ENCODE peak calls at places on chromosomes 13 and 19, in six cellular contexts. J is A549, X is mesendoderm, I is psoas muscle, O is WERI-Rb-1, E is IMR-90. A is an unnamed sample.

GRCh38 chr19:33883869-33884519 is 87.3 kb downstream of the KCTD15 start:
- DNase-seq in E (no peak), O (no peak), J (no peak), I (no peak), X (peak), A (no peak)

GRCh38 chr19:56687036-56687435 is 15.5 kb upstream of the ZNF835 start:
- DNase-seq in I (no peak), O (no peak), J (no peak), X (no peak), E (no peak), A (no peak)

GRCh38 chr19:34676697-34677385 is at the start of gene SCGB2B2:
- DNase-seq in I (no peak), O (peak), J (peak), E (no peak), X (no peak), A (no peak)

GRCh38 chr13:22082030-22082429 is 411.2 kb downstream of the FGF9 start:
- DNase-seq in O (no peak), E (no peak), I (no peak), J (no peak), X (no peak), A (no peak)

GRCh38 chr19:38145627-38146026 is 78.4 kb downstream of the DPF1 start:
- DNase-seq in I (no peak), J (no peak), O (no peak), E (no peak), X (no peak), A (no peak)

GRCh38 chr19:15672580-15673175 is at the start of gene CYP4F12:
- DNase-seq in I (peak), O (no peak), E (no peak), X (no peak), J (peak), A (peak)

GRCh38 chr19:51689751-51690358 is 3.3 kb upstream of the SPACA6 start:
- DNase-seq in J (peak), O (peak), I (peak), X (peak), E (no peak), A (peak)

GRCh38 chr19:33133438-33134031 is 1.6 kb downstream of the WDR88 start:
- DNase-seq in O (no peak), E (no peak), X (peak), J (no peak), I (no peak), A (no peak)

GRCh38 chr19:8324186-8325050 is 3.1 kb downstream of the RPS28 start:
- DNase-seq in O (no peak), E (no peak), J (no peak), I (no peak), X (no peak), A (no peak)

GRCh38 chr13:51827254-51827653 is 17.7 kb downstream of the TMEM272 start:
- DNase-seq in J (no peak), O (no peak), X (no peak), E (no peak), I (no peak), A (no peak)

GRCh38 chr19:41537789-41538188 is 38.2 kb upstream of the CEACAM21 start:
- DNase-seq in X (peak), E (peak), O (no peak), J (no peak), I (no peak), A (no peak)

GRCh38 chr13:113930711-113931637 is 42.9 kb downstream of the C13orf46 start:
- DNase-seq in J (no peak), O (peak), E (no peak), I (no peak), X (no peak), A (no peak)

GRCh38 chr19:13781547-13781946 is 7.3 kb downstream of the C19orf53 start:
- DNase-seq in O (peak), J (no peak), E (peak), X (peak), I (peak), A (peak)

GRCh38 chr19:38039966-38040365 is 133.0 kb downstream of the SIPA1L3 start:
- DNase-seq in I (no peak), J (peak), O (no peak), X (no peak), E (peak), A (no peak)

GRCh38 chr19:3959766-3960131 is 11.2 kb downstream of the DAPK3 start:
- DNase-seq in J (no peak), I (no peak), X (no peak), E (no peak), O (no peak), A (no peak)

GRCh38 chr13:29702912-29703351 is 107.4 kb upstream of the SLC7A1 start:
- DNase-seq in O (no peak), I (peak), E (peak), X (peak), J (no peak), A (no peak)

GRCh38 chr13:80441968-80442367 is 101.0 kb upstream of the SPRY2 start:
- DNase-seq in O (no peak), X (no peak), I (no peak), J (no peak), E (no peak), A (no peak)

GRCh38 chr13:41547253-41548000 is 90.1 kb downstream of the RGCC start:
- DNase-seq in O (no peak), J (no peak), X (no peak), I (peak), E (no peak), A (no peak)

GRCh38 chr13:84844473-84844872 is 954.7 kb downstream of the SLITRK6 start:
- DNase-seq in E (no peak), O (no peak), X (peak), I (no peak), J (peak), A (no peak)

GRCh38 chr19:2820112-2820702 is 539 bp downstream of the ZNF554 start:
- DNase-seq in O (no peak), X (peak), J (no peak), E (no peak), I (no peak), A (no peak)

GRCh38 chr19:11202488-11203193 is 5.3 kb upstream of the KANK2 start:
- DNase-seq in I (no peak), E (no peak), O (peak), X (no peak), J (no peak), A (no peak)

GRCh38 chr19:30439271-30439750 is 67.1 kb downstream of the ZNF536 start:
- DNase-seq in I (no peak), J (no peak), X (no peak), E (no peak), O (no peak), A (no peak)

GRCh38 chr19:16206046-16206605 is 8.4 kb downstream of the AP1M1 start:
- DNase-seq in I (no peak), O (no peak), X (no peak), E (no peak), J (no peak), A (no peak)

GRCh38 chr13:24627090-24627714 is 53.0 kb upstream of the ATP12A start:
- DNase-seq in E (no peak), O (peak), X (peak), J (peak), I (no peak), A (no peak)

GRCh38 chr13:90414691-90415596 is 932.5 kb upstream of the MIR17HG start:
- DNase-seq in J (peak), I (no peak), X (peak), E (peak), O (no peak), A (no peak)

GRCh38 chr19:17495639-17496265 is 15.7 kb upstream of the PGLS start:
- DNase-seq in X (no peak), I (no peak), E (no peak), O (no peak), J (no peak), A (no peak)

GRCh38 chr13:53885997-53886396 is 857.4 kb downstream of the OLFM4 start:
- DNase-seq in X (no peak), E (no peak), O (no peak), I (no peak), J (no peak), A (no peak)

DNA sequence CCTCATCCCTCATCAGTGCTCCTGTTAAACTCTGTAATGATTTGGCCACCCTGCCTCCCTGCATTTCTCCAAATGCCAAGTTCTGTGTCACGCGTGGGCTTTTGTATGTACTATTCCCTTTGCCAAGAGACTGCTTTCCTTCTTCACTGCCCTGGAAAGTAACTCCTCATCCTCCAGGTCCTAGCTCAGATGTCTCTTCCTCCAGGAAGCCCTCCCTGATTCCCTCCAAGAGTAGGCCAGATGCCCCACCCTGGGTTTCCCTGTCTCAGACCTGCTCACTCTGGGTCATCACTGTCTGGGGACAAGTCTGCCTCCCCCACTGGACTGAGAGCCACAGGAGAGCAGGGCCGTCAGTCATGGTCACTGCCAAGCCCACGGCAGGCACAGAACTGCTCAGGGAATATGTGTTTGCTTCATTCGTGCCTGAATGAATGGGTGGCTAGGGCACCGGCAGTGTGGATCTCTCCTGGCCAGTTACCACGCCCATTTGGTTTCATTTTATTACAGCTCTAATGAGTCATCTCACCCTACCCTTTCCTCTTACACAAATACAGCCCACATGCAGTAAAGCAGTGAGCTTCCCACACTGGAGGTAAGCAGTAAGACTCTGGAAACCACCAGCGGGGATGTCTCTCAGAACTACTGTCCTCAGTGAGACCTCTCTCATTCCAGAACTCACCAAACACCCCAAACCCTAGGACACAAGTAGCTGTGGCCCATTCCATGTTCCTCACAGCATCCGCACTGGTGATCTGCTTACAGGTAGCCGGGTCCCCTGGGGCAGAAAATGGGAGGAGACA is 12.1 kb upstream of the GPR4 start:
- DNase-seq in X (no peak), I (no peak), J (peak), O (no peak), E (peak), A (no peak)
- H3K27ac ChIP-seq in X (no peak), I (peak), J (peak), O (no peak), E (no peak), A (no peak)

GRCh38 chr19:6676288-6676687 is 6.3 kb upstream of the TNFSF14 start:
- DNase-seq in J (no peak), O (no peak), X (no peak), I (no peak), E (no peak), A (no peak)

GRCh38 chr19:6672693-6673290 is 2.8 kb upstream of the TNFSF14 start:
- DNase-seq in X (no peak), O (no peak), I (no peak), E (no peak), J (no peak), A (no peak)

GRCh38 chr19:6671960-6672359 is 2.0 kb upstream of the TNFSF14 start:
- DNase-seq in E (no peak), X (no peak), I (no peak), J (no peak), O (no peak), A (no peak)

GRCh38 chr19:6677495-6677894 is 7.5 kb upstream of the TNFSF14 start:
- DNase-seq in E (no peak), O (no peak), J (no peak), X (no peak), I (no peak), A (no peak)

DNA sequence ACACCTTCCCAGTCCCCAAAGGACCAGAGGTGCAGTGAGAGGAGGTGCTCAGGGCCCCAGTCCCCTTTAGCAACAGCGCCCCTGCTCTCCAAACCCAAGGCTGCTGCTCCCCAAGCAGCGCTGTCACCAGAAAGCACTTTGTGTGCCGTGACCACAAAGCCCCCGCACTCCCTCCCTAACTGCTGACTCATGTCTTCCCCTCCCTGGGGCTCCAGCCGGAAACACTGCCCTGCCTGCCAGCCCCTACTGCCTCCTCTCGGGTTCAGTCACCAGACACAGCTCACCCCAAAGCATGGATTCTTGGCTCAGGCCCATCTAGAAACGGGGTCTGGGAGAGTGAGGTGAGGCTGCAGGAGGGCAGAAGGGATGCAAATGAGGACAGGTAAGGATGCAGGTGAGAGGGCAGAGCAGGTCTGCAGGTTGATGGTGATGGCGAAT is 4.9 kb upstream of the TNFSF14 start:
- DNase-seq in O (no peak), E (peak), J (peak), I (peak), X (peak), A (peak)
- H3K27ac ChIP-seq in O (no peak), E (no peak), J (peak), I (no peak), X (no peak), A (peak)

GRCh38 chr19:49850221-49850486 is 805 bp upstream of the PTOV1 start:
- DNase-seq in E (no peak), X (no peak), O (no peak), J (no peak), I (no peak), A (peak)
- H3K27ac ChIP-seq in E (peak), X (no peak), O (peak), J (peak), I (peak), A (peak)

GRCh38 chr13:44967656-44968451 is 21.4 kb downstream of the NUFIP1 start:
- DNase-seq in I (no peak), E (peak), O (no peak), X (no peak), J (no peak), A (no peak)
- H3K27ac ChIP-seq in I (peak), E (no peak), O (no peak), X (no peak), J (peak), A (no peak)

GRCh38 chr19:31676271-31677004 is 327.2 kb upstream of the TSHZ3 start:
- DNase-seq in I (no peak), X (peak), J (peak), E (no peak), O (peak), A (no peak)

GRCh38 chr19:31678421-31678820 is 329.2 kb upstream of the TSHZ3 start:
- DNase-seq in E (no peak), I (no peak), J (no peak), O (no peak), X (no peak), A (no peak)

GRCh38 chr19:31674503-31675186 is 325.4 kb upstream of the TSHZ3 start:
- DNase-seq in J (no peak), X (no peak), E (peak), I (no peak), O (no peak), A (no peak)

GRCh38 chr19:31670931-31671330 is 321.7 kb upstream of the TSHZ3 start:
- DNase-seq in O (no peak), I (no peak), E (no peak), J (no peak), X (no peak), A (no peak)

DNA sequence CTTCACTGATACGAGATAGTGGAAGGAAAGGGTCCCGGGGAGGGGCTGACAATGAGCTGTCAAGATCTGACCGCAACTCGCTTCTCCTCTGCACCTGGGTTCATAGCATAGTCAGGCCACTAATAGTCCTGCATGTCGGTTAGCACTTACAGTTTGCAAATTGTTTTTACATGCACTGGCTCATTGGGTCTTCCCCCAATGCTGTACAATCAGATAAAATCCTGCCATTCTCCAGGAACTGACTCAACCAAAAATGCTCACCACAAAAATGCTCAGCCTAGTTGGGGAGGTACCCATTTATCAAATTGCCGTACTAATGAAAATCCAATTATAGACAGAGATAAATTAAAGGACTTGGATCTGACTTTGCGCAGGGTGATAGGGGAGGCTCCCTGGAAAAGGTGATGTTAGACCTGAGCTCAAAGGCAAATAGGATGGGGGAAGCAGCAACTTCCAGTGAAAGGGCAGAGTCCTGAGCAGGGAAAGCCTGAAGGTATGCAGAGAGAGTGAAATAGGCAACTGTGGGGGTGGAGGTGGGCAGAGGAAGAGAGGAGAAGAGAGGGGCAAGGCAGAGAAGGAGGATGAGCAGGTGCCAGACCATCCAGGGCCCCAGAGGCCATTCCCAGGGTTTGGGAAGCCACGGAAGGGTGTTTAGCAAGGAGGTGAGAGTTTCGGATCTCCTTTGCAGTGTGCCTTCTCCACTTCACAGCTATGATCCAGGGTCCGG is 326.1 kb upstream of the TSHZ3 start:
- DNase-seq in I (no peak), J (no peak), O (no peak), E (peak), X (no peak), A (no peak)
- H3K27ac ChIP-seq in I (no peak), J (no peak), O (no peak), E (no peak), X (no peak), A (no peak)

DNA sequence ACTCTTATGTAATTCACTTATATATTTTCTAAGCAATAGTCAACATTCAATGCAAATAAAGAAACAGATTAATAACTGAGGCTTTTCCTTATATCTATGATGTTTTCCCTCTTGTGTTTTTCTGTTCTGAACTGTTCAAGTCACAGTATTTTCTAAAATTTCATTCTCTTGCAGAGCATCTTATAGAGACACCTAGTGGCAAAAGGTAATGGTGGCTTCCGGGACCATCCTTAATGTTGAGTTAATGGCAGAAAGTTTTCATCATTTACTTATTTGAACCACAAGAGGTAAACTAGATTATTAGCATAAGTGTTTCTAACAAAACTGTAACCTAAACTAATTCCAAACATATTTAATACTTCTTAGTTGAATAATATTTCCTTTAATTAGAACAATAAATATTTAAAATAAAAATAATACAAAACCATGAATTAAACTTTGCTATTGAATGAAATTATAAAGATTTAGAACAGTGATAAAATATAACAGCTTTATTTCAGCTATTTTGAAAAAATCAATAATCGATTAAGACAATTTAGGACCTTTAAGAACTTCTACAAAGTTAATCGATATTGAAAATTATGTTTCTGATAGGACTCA is 1.7 kb upstream of the SLITRK5 start:
- DNase-seq in J (no peak), E (peak), O (peak), X (peak), I (no peak), A (no peak)
- H3K27ac ChIP-seq in J (no peak), E (no peak), O (no peak), X (no peak), I (no peak), A (no peak)

GRCh38 chr19:5090465-5090779 is 121.5 kb downstream of the KDM4B start:
- DNase-seq in I (no peak), J (no peak), E (no peak), O (no peak), X (no peak), A (no peak)
- H3K27ac ChIP-seq in I (no peak), J (no peak), E (no peak), O (peak), X (no peak), A (no peak)